ENCODE peak calls at places on chromosome 13, in eight cellular contexts. I is GOT3, M is SK-N-MC, W is erythroblast, D is omental fat pad, R is T-cell, N is fibroblast of lung, K is NCI-H1105 treated with DMSO at 0.1 percent for 48 hours. T is an unnamed sample.
A peak's percentile ranks its signal among the peaks of the same experiment; 100 is the strongest.

GRCh38 chr13:110593430-110594130 is 21.8 kb upstream of the NAXD start:
- DNase-seq in W (peak; percentile 77), K (peak; percentile 68), M (peak; percentile 48), D (no peak), N (peak; percentile 73), R (no peak), I (no peak), T (no peak)

GRCh38 chr13:59750860-59751259 is 412.9 kb downstream of the DIAPH3 start:
- DNase-seq in R (no peak), K (no peak), M (no peak), W (no peak), N (peak; percentile 76), D (no peak), I (no peak), T (no peak)

GRCh38 chr13:107867701-107868661 is 347.4 kb downstream of the LIG4 start:
- DNase-seq in M (no peak), D (no peak), W (no peak), N (peak; percentile 58), K (peak; percentile 85), R (no peak), I (no peak), T (no peak)

GRCh38 chr13:85303630-85304029 is 495.6 kb downstream of the SLITRK6 start:
- DNase-seq in D (no peak), N (no peak), K (no peak), M (no peak), W (no peak), I (no peak), R (no peak), T (no peak)

GRCh38 chr13:93029536-93029935 is 197.1 kb upstream of the GPC6 start:
- DNase-seq in M (no peak), R (no peak), N (peak; percentile 29), I (no peak), K (no peak), D (no peak), W (no peak), T (no peak)

GRCh38 chr13:45705936-45706335 is 3.8 kb downstream of the CBY2 start:
- DNase-seq in D (no peak), I (no peak), N (no peak), R (no peak), K (no peak), W (no peak), M (no peak), T (no peak)

GRCh38 chr13:44734204-44734707 is 158.1 kb upstream of the TSC22D1 start:
- DNase-seq in W (no peak), N (peak; percentile 55), M (peak; percentile 40), D (no peak), R (no peak), I (peak; percentile 7), K (no peak), T (no peak)

GRCh38 chr13:51874651-51875050 is 12.9 kb downstream of the CCDC70 start:
- DNase-seq in N (no peak), I (no peak), R (no peak), W (no peak), K (no peak), M (no peak), D (no peak), T (no peak)

GRCh38 chr13:51494151-51494550 is 41.3 kb upstream of the INTS6 start:
- DNase-seq in D (no peak), R (no peak), I (no peak), M (no peak), K (no peak), W (no peak), N (no peak), T (no peak)

GRCh38 chr13:66992183-66992582 is 238.0 kb downstream of the PCDH9 start:
- DNase-seq in D (no peak), K (peak; percentile 73), M (no peak), R (no peak), W (no peak), N (peak; percentile 88), I (no peak), T (no peak)

GRCh38 chr13:40539954-40540706 is 126.3 kb downstream of the FOXO1 start:
- DNase-seq in D (no peak), R (no peak), M (no peak), W (no peak), K (no peak), I (no peak), N (peak; percentile 82), T (no peak)

GRCh38 chr13:22801402-22802003 is 379.3 kb upstream of the SGCG start:
- DNase-seq in D (no peak), M (no peak), I (no peak), W (no peak), K (peak; percentile 13), N (peak; percentile 53), R (no peak), T (no peak)

GRCh38 chr13:35697281-35697680 is 220.8 kb upstream of the MAB21L1 start:
- DNase-seq in I (no peak), R (no peak), W (no peak), K (no peak), D (no peak), N (no peak), M (no peak), T (no peak)

GRCh38 chr13:33745370-33746324 is 72.3 kb upstream of the RFC3 start:
- DNase-seq in R (no peak), I (no peak), W (no peak), K (peak; percentile 92), N (no peak), D (no peak), M (no peak), T (no peak)

GRCh38 chr13:93244141-93244917 is 17.7 kb downstream of the GPC6 start:
- DNase-seq in K (no peak), N (peak; percentile 56), I (no peak), D (no peak), R (no peak), W (no peak), M (no peak), T (no peak)

GRCh38 chr13:108662528-108662927 is 33.1 kb downstream of the MYO16 start:
- DNase-seq in W (no peak), R (no peak), I (no peak), N (no peak), D (no peak), M (no peak), K (no peak), T (no peak)

GRCh38 chr13:23808803-23809202 is 80.4 kb downstream of the MIPEP start:
- DNase-seq in K (no peak), D (no peak), R (no peak), I (no peak), W (no peak), M (no peak), N (no peak), T (no peak)

GRCh38 chr13:89584058-89584457 is 1763.4 kb upstream of the MIR17HG start:
- DNase-seq in R (no peak), M (no peak), I (no peak), W (no peak), D (no peak), N (peak; percentile 51), K (no peak), T (no peak)

GRCh38 chr13:95426631-95427030 is 125.4 kb upstream of the ABCC4 start:
- DNase-seq in W (no peak), I (no peak), K (no peak), M (no peak), R (no peak), D (no peak), N (no peak), T (no peak)

GRCh38 chr13:39565036-39565949 is 37.7 kb downstream of the LHFPL6 start:
- DNase-seq in R (no peak), D (no peak), W (no peak), N (peak; percentile 81), K (no peak), I (no peak), M (peak; percentile 80), T (no peak)

GRCh38 chr13:114256547-114256946 is 21.9 kb downstream of the CDC16 start:
- DNase-seq in M (no peak), K (no peak), R (no peak), N (no peak), D (no peak), I (no peak), W (no peak), T (no peak)

GRCh38 chr13:58452123-58452623 is 820.6 kb downstream of the PCDH17 start:
- DNase-seq in D (no peak), M (no peak), N (no peak), K (no peak), I (no peak), W (no peak), R (no peak), T (no peak)

GRCh38 chr13:104641309-104641708 is 1575.1 kb upstream of the SLC10A2 start:
- DNase-seq in K (no peak), I (no peak), R (no peak), N (peak; percentile 60), D (no peak), M (no peak), W (no peak), T (no peak)

GRCh38 chr13:78409172-78409571 is 194.2 kb downstream of the POU4F1 start:
- DNase-seq in K (no peak), N (no peak), W (no peak), R (no peak), I (no peak), D (no peak), M (no peak), T (no peak)

GRCh38 chr13:107203146-107203847 is 635.4 kb upstream of the ARGLU1 start:
- DNase-seq in N (peak; percentile 9), K (no peak), I (no peak), M (no peak), R (no peak), D (no peak), W (peak; percentile 3), T (no peak)

GRCh38 chr13:101576452-101576851 is 124.0 kb downstream of the ITGBL1 start:
- DNase-seq in I (no peak), K (no peak), W (no peak), M (no peak), N (peak; percentile 88), D (no peak), R (no peak), T (no peak)

GRCh38 chr13:94416454-94417080 is 62.9 kb downstream of the DCT start:
- DNase-seq in D (no peak), K (peak; percentile 43), R (no peak), M (no peak), I (no peak), W (peak; percentile 51), N (peak; percentile 30), T (no peak)

GRCh38 chr13:20997301-20998061 is 63.9 kb downstream of the LATS2 start:
- DNase-seq in M (peak; percentile 61), W (peak; percentile 11), R (no peak), K (no peak), D (no peak), N (peak; percentile 92), I (no peak), T (no peak)

GRCh38 chr13:111946214-111946613 is 120.7 kb upstream of the SOX1 start:
- DNase-seq in D (no peak), N (no peak), R (no peak), K (no peak), M (no peak), I (no peak), W (no peak), T (no peak)

GRCh38 chr13:30752201-30752797 is 17.0 kb downstream of the ALOX5AP start:
- DNase-seq in I (no peak), R (no peak), W (no peak), N (peak; percentile 28), D (no peak), K (no peak), M (no peak), T (no peak)

GRCh38 chr13:101300531-101300930 is 115.8 kb downstream of the NALCN start:
- DNase-seq in K (no peak), W (no peak), I (no peak), R (no peak), M (no peak), N (no peak), D (no peak), T (no peak)

GRCh38 chr13:24153979-24154378 is 6.5 kb upstream of the SPATA13 start:
- DNase-seq in K (no peak), M (no peak), R (no peak), I (no peak), W (no peak), D (no peak), N (no peak), T (no peak)

T was measured in T-helper 9 cell.